ENCODE peak calls at places on chromosomes 1 and 21, in four cellular contexts. A is coronary artery, L is A549, W is psoas muscle. E is an unnamed sample.

GRCh38 chr1:61403863-61404615 is 320.9 kb downstream of the TM2D1 start:
- DNase-seq in L (no peak), A (no peak), W (no peak), E (no peak)

GRCh38 chr21:20822559-20823133 is 175.6 kb upstream of the NCAM2 start:
- DNase-seq in A (no peak), W (no peak), L (no peak), E (no peak)

GRCh38 chr21:43020177-43020576 is 45.8 kb downstream of the PKNOX1 start:
- DNase-seq in A (no peak), L (no peak), W (no peak), E (no peak)

GRCh38 chr1:156884560-156884959 is 9.0 kb upstream of the PEAR1 start:
- DNase-seq in L (no peak), A (no peak), W (no peak), E (no peak)

GRCh38 chr1:52588535-52588934 is 13.6 kb upstream of the GPX7 start:
- DNase-seq in L (no peak), W (no peak), A (no peak), E (no peak)

GRCh38 chr1:156859523-156860112 is 701 bp upstream of the INSRR start:
- DNase-seq in W (no peak), A (no peak), L (peak), E (no peak)

GRCh38 chr1:10210841-10211804 is 753 bp downstream of the KIF1B start:
- DNase-seq in A (peak), L (peak), W (peak), E (peak)

GRCh38 chr1:117826551-117827078 is 102.8 kb downstream of the GDAP2 start:
- DNase-seq in W (peak), A (no peak), L (peak), E (no peak)

GRCh38 chr1:28494737-28495136 is 11.1 kb upstream of the RCC1 start:
- DNase-seq in L (no peak), A (no peak), W (no peak), E (no peak)

GRCh38 chr1:29487291-29487690 is 251.0 kb downstream of the PTPRU start:
- DNase-seq in W (no peak), L (no peak), A (peak), E (no peak)

GRCh38 chr1:35807614-35808375 is at the start of gene AGO4:
- DNase-seq in W (peak), A (peak), L (peak), E (peak)

GRCh38 chr1:158149175-158149574 is 31.5 kb upstream of the CD1D start:
- DNase-seq in A (no peak), L (no peak), W (peak), E (no peak)

GRCh38 chr1:238677567-238677966 is 708.8 kb upstream of the CHRM3 start:
- DNase-seq in W (no peak), A (no peak), L (no peak), E (no peak)

DNA sequence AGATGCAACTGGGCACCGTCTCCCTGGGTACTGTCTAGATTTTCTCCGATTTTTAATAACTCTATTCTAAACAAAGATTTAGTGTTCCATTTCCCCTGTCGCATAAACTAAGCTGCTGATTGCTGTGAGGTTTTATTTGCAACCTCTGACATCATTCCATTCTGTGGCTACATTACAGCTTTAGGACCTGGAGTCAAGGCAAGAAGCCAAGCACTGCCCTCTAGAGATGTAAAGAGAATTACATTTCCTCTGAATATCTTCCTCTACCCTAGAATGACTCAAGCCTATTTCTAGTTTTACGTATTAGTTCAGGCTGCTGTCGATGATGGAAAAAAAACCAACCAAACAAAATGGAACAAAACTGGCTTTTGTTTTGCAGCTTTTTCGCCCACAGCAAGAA is 130.2 kb upstream of the MAP1LC3C start:
- DNase-seq in A (no peak), L (peak), W (no peak), E (no peak)
- TF ChIP-seq CTCF in A (no peak), L (no peak), W (no peak), E (peak)

GRCh38 chr1:207672525-207673130 is 27.7 kb downstream of the CR1L start:
- DNase-seq in W (no peak), L (peak), A (no peak), E (no peak)
- TF ChIP-seq CTCF in W (peak), L (peak), A (no peak), E (peak)

GRCh38 chr1:19666139-19666465 is 1.4 kb downstream of the HTR6 start:
- DNase-seq in A (no peak), L (no peak), W (no peak), E (no peak)
- TF ChIP-seq CTCF in A (no peak), L (no peak), W (no peak), E (no peak)

DNA sequence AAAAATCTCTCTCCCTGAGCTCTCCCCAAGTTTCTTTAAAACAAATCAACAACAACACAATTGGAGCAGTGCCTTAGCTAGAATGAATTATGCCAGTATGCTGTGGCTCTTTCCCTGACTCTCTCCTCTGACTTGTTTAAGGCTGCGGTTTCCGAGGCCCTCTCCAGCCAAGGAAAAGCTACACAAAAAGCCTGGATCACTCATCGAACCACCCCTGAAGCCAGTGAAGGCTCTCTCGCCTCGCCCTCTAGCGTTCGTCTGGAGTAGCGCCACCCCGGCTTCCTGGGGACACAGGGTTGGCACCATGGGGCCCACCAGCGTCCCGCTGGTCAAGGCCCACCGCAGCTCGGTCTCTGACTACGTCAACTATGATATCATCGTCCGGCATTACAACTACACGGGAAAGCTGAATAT is 1.9 kb downstream of the S1PR1 start:
- DNase-seq in A (peak), W (peak), L (peak), E (peak)
- TF ChIP-seq CTCF in A (peak), W (peak), L (peak), E (peak)

GRCh38 chr1:8460132-8460544 is 142.2 kb downstream of the SLC45A1 start:
- DNase-seq in A (no peak), L (no peak), W (no peak), E (no peak)
- TF ChIP-seq CTCF in A (no peak), L (no peak), W (no peak), E (peak)

GRCh38 chr1:167520711-167521206 is 2.4 kb upstream of the CD247 start:
- DNase-seq in W (no peak), A (no peak), L (peak), E (no peak)

GRCh38 chr1:167516404-167517388 is 1.6 kb downstream of the CD247 start:
- DNase-seq in A (no peak), L (no peak), W (no peak), E (no peak)

GRCh38 chr1:167517535-167518330 is 596 bp downstream of the CD247 start:
- DNase-seq in W (peak), A (no peak), L (no peak), E (no peak)

GRCh38 chr1:167515893-167516321 is 2.4 kb downstream of the CD247 start:
- DNase-seq in L (no peak), W (no peak), A (no peak), E (no peak)

GRCh38 chr1:167518331-167518700 is at the start of gene CD247:
- DNase-seq in L (no peak), W (no peak), A (no peak), E (no peak)
- TF ChIP-seq CTCF in L (no peak), W (no peak), A (no peak), E (no peak)

DNA sequence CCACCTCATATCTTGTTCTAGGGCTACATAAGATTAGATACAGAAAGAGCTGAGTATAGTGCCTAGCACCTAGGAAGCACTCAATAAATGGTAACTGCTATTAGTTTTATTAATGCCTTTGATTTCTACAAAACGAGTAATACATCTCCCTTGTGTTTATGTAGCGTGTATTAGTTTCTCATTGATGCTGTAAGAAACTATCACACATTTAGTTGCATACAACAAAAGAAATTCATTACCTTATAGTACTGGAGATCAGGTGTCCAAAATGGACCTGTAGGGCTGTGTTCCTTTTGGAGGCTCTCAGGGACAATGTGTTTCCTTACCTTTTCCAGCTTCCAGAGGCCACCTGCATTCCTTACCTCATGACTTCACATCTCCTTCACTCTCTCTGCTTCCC is 961 bp upstream of the ERO1B start:
- DNase-seq in A (no peak), W (no peak), L (no peak), E (no peak)
- TF ChIP-seq CTCF in A (no peak), W (no peak), L (no peak), E (no peak)

DNA sequence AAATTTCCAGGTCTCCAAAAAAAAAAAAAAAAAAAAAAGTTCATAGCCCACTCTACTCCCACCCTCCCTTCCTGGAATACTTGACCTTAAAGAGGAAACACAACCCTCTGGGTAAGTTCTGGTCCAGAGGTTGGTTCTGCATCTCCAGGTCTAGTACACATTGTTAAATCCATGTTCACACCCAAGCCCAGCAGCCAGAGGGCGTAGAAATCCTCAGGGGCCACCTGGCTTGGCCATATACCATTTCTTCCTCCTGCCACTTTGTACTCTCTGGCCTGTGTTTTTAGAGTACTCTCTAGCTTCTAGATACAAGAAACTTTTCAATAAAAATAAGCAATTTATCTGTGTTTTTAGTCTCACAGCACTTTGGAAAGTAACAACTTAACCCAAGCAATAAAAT is 89.3 kb downstream of the PHTF1 start:
- DNase-seq in A (no peak), W (no peak), L (no peak), E (no peak)
- TF ChIP-seq CTCF in A (no peak), W (no peak), L (no peak), E (no peak)

GRCh38 chr1:108877858-108878257 is 1.1 kb downstream of the GPSM2 start:
- DNase-seq in L (no peak), A (no peak), W (no peak), E (no peak)

GRCh38 chr1:108877324-108877812 is 583 bp downstream of the GPSM2 start:
- DNase-seq in L (no peak), A (no peak), W (no peak), E (no peak)

GRCh38 chr1:108880850-108881249 is 4.1 kb downstream of the GPSM2 start:
- DNase-seq in L (no peak), W (no peak), A (no peak), E (no peak)

GRCh38 chr1:108881369-108881768 is 4.6 kb downstream of the GPSM2 start:
- DNase-seq in W (no peak), L (no peak), A (no peak), E (no peak)

DNA sequence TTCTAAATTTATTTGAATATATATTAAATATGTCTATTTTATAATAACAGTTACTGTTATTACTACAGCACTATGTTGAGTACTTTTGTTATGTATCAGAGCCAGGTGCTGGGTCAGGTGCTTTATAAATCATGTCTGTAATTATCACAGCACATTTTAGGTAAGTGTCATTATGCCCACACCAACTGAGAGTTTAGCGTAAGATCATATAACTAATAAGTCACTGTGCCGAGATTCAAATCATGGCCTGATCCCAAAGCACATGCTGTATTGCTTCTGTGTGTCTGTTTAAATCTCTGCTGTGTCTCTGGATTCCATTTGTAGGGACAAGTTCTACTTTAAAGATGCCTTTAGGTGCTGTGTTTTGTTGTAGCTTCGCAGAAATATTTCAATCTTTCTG is 1.9 kb downstream of the GPSM2 start:
- DNase-seq in A (no peak), L (no peak), W (no peak), E (no peak)
- TF ChIP-seq CTCF in A (no peak), L (no peak), W (no peak), E (no peak)